ENCODE peak calls at places on chromosomes 2 and 18, in seven cellular contexts. C is right cardiac atrium; Y is ovary; N is CD8-positive, alpha-beta T cell; L is Peyer's patch; P is cardiac muscle cell; Q is mammary epithelial cell. A is an unnamed sample.

GRCh38 chr2:58992062-58992736 is 751.1 kb upstream of the FANCL start:
- DNase-seq in Y (no peak), N (no peak), Q (no peak), C (no peak), L (no peak), P (no peak), A (no peak)

GRCh38 chr2:221025397-221025796 is 546.7 kb downstream of the EPHA4 start:
- DNase-seq in L (no peak), Y (no peak), P (no peak), C (no peak), Q (peak; percentile 15), N (no peak), A (no peak)

GRCh38 chr2:11750422-11750821 is 4.0 kb downstream of the LPIN1 start:
- DNase-seq in C (no peak), Y (no peak), P (no peak), N (peak; percentile 59), L (peak; percentile 59), Q (peak; percentile 62), A (no peak)

GRCh38 chr2:41142463-41142862 is 690.6 kb upstream of the SLC8A1 start:
- DNase-seq in Y (no peak), P (peak; percentile 19), Q (no peak), N (no peak), C (no peak), L (no peak), A (no peak)

GRCh38 chr18:73366713-73367112 is 498.9 kb upstream of the NETO1 start:
- DNase-seq in L (no peak), N (no peak), Q (no peak), P (no peak), C (no peak), Y (no peak), A (no peak)

GRCh38 chr2:217793566-217794132 is 209.1 kb downstream of the TNS1 start:
- DNase-seq in L (no peak), C (no peak), P (no peak), N (no peak), Q (no peak), Y (no peak), A (no peak)

GRCh38 chr2:8676191-8676914 is 5.5 kb upstream of the ID2 start:
- DNase-seq in P (peak; percentile 70), Y (peak; percentile 86), L (no peak), N (no peak), Q (no peak), C (peak; percentile 94), A (no peak)

GRCh38 chr2:146997488-146997887 is 847.3 kb upstream of the ACVR2A start:
- DNase-seq in C (no peak), N (no peak), P (no peak), L (no peak), Q (no peak), Y (no peak), A (no peak)

GRCh38 chr2:106789185-106789584 is 96.8 kb downstream of the ST6GAL2 start:
- DNase-seq in C (no peak), Q (no peak), P (no peak), Y (no peak), L (no peak), N (no peak), A (peak; percentile 9)

GRCh38 chr18:11657152-11657551 is 31.9 kb upstream of the GNAL start:
- DNase-seq in Q (no peak), C (no peak), L (no peak), P (no peak), N (no peak), Y (no peak), A (no peak)

GRCh38 chr2:134348239-134348638 is 94.4 kb downstream of the MGAT5 start:
- DNase-seq in Q (no peak), C (no peak), N (no peak), L (no peak), P (no peak), Y (no peak), A (no peak)

GRCh38 chr18:37720706-37721105 is 155.1 kb upstream of the CELF4 start:
- DNase-seq in C (no peak), N (no peak), Q (no peak), Y (no peak), L (no peak), P (no peak), A (no peak)

GRCh38 chr2:177530513-177531039 is 138.0 kb downstream of the AGPS start:
- DNase-seq in Y (no peak), N (no peak), P (no peak), Q (no peak), L (no peak), C (no peak), A (no peak)

GRCh38 chr2:73931531-73932500 is 5.1 kb downstream of the DGUOK start:
- DNase-seq in Y (no peak), C (no peak), N (peak; percentile 16), Q (peak; percentile 78), L (no peak), P (no peak), A (no peak)

GRCh38 chr2:235883675-235884074 is 284.5 kb downstream of the GBX2 start:
- DNase-seq in C (no peak), Q (no peak), L (no peak), N (no peak), P (no peak), Y (no peak), A (no peak)

GRCh38 chr2:113357071-113357470 is 78.3 kb upstream of the PAX8 start:
- DNase-seq in P (no peak), Y (no peak), N (no peak), Q (no peak), L (no peak), C (no peak), A (no peak)

GRCh38 chr2:108701208-108701607 is 18.1 kb upstream of the RANBP2 start:
- DNase-seq in N (no peak), C (no peak), Y (no peak), Q (no peak), L (no peak), P (peak; percentile 57), A (no peak)

GRCh38 chr18:26453370-26454030 is 94.9 kb downstream of the KCTD1 start:
- DNase-seq in N (no peak), P (no peak), L (no peak), Q (no peak), C (no peak), Y (no peak), A (no peak)

GRCh38 chr2:128457006-128457604 is 138.4 kb upstream of the HS6ST1 start:
- DNase-seq in P (no peak), C (no peak), N (no peak), L (no peak), Q (no peak), Y (no peak), A (no peak)

GRCh38 chr2:209771474-209772292 is at the start of gene UNC80:
- DNase-seq in N (no peak), C (peak; percentile 58), P (peak; percentile 92), Q (peak; percentile 60), Y (peak; percentile 68), L (no peak), A (no peak)

GRCh38 chr18:8056723-8057122 is 489.6 kb downstream of the PTPRM start:
- DNase-seq in P (no peak), L (no peak), Y (no peak), N (no peak), Q (no peak), C (no peak), A (no peak)

GRCh38 chr18:11577271-11578112 is 31.9 kb upstream of the SLC35G4 start:
- DNase-seq in Q (no peak), P (no peak), L (no peak), C (no peak), N (no peak), Y (no peak), A (no peak)

GRCh38 chr18:27861539-27861938 is 315.4 kb downstream of the CDH2 start:
- DNase-seq in P (no peak), L (no peak), Y (no peak), N (no peak), C (no peak), Q (no peak), A (no peak)

GRCh38 chr2:72222829-72223564 is 75.3 kb upstream of the CYP26B1 start:
- DNase-seq in Y (no peak), C (no peak), N (no peak), P (no peak), Q (peak; percentile 77), L (no peak), A (no peak)

GRCh38 chr2:76478636-76479035 is 767.9 kb upstream of the GCFC2 start:
- DNase-seq in L (no peak), Y (no peak), N (no peak), Q (no peak), P (no peak), C (no peak), A (no peak)

GRCh38 chr2:213067888-213068287 is 83.5 kb downstream of the IKZF2 start:
- DNase-seq in L (no peak), Y (no peak), P (no peak), N (no peak), Q (peak; percentile 24), C (no peak), A (no peak)

GRCh38 chr2:239916205-239917127 is 108.7 kb downstream of the NDUFA10 start:
- DNase-seq in P (no peak), Q (no peak), L (no peak), Y (no peak), C (no peak), N (peak; percentile 2), A (no peak)
- H3K9me3 ChIP-seq in P (no peaks in the 10 kb centered on the region), Q (peaks cover 34% of the 10 kb centered on the region), L (no peaks in the 10 kb centered on the region), Y (peaks cover 10% of the 10 kb centered on the region), C (no peaks in the 10 kb centered on the region), N (peaks cover 6% of the 10 kb centered on the region), A (peaks cover 4% of the 10 kb centered on the region)

DNA sequence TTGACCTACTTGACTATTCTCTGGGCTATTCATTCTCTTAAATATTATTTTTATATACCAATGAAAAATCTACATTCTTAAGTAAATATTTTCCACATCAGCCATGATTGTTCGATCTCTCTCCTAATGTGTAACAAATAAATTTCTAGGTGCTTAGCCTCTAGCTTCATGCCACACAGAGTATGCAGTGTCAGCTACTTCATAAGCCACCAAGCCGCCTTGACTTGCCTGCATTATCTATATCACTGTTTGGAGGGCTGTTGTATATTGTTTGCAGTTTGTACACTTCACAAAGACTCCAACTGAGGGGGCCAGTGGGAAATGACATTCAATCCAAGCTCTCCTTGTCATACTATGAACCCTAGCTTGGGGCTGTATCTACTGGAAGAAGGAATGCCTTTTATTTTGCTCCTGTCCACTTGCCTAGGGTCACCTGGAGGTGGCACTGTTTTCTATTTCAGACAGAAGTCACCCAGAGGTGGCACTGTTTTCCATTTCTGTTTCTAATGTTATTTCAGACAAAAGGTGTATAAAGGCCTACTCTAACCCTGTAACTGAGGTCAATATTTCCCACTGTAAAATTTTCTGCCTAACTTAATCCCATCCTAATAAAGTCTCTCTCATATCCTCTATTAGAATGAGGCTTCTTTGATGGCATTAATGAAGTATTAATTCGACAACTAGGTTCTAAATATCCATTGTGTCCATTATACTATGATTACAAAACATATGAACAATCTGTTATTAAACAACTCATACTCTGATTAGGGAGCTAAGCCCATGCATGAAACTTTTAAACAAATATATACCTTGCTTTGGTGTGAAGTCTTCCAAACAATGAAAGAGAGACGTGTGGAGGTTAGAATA is 36.4 kb downstream of the COL5A2 start:
- DNase-seq in Q (peak; percentile 52), L (no peak), Y (no peak), N (peak; percentile 22), C (no peak), P (peak; percentile 74), A (peak; percentile 45)
- H3K4me3 ChIP-seq in Q (no peak overlapping the region), L (no peak overlapping the region), Y (no peak overlapping the region), N (no peak overlapping the region), C (no peak overlapping the region), P (no peak overlapping the region), A (no peak overlapping the region)

GRCh38 chr18:59266459-59266858 is 6.8 kb downstream of the RAX start:
- DNase-seq in P (no peak), N (no peak), Q (no peak), L (no peak), Y (no peak), C (no peak), A (no peak)
- H3K27me3 ChIP-seq in P (peaks cover 91% of the 10 kb centered on the region), N (peaks cover 20% of the 10 kb centered on the region), Q (peaks cover 71% of the 10 kb centered on the region), L (no peaks in the 10 kb centered on the region), Y (no peaks in the 10 kb centered on the region), C (peaks cover 2% of the 10 kb centered on the region), A (peaks cover 77% of the 10 kb centered on the region)

GRCh38 chr2:94996401-94997100 is 29.0 kb upstream of the MAL start:
- DNase-seq in Q (no peak), L (no peak), Y (no peak), P (peak; percentile 12), N (no peak), C (no peak), A (no peak)
- H3K9me3 ChIP-seq in Q (no peaks in the 10 kb centered on the region), L (no peaks in the 10 kb centered on the region), Y (no peaks in the 10 kb centered on the region), P (no peaks in the 10 kb centered on the region), N (no peaks in the 10 kb centered on the region), C (no peaks in the 10 kb centered on the region), A (peaks cover 2% of the 10 kb centered on the region)